ENCODE peak calls at places on chromosomes 1 and 21, in four cellular contexts. V, I, L and W are unnamed samples.

GRCh38 chr1:78048446-78048845 is 2.7 kb downstream of the GIPC2 start:
- DNase-seq in L (no peak), I (no peak), V (no peak), W (peak; percentile 51)

GRCh38 chr1:90925928-90926869 is 95.6 kb downstream of the ZNF644 start:
- DNase-seq in V (peak; percentile 56), L (no peak), I (no peak), W (peak; percentile 19)

GRCh38 chr1:184407816-184408510 is 21.1 kb downstream of the C1orf21 start:
- DNase-seq in V (peak; percentile 55), I (no peak), L (no peak), W (no peak)

GRCh38 chr1:173190101-173190895 is 16.8 kb downstream of the TNFSF4 start:
- DNase-seq in I (peak; percentile 59), V (peak; percentile 57), L (peak; percentile 87), W (peak; percentile 32)

GRCh38 chr1:220956861-220957605 is 77.8 kb downstream of the HLX start:
- DNase-seq in L (no peak), V (peak; percentile 99), I (no peak), W (no peak)

GRCh38 chr1:64848812-64849211 is 103.9 kb downstream of the RAVER2 start:
- DNase-seq in I (no peak), V (no peak), L (no peak), W (no peak)

GRCh38 chr1:50873458-50874187 is 86.4 kb downstream of the FAF1 start:
- DNase-seq in L (no peak), I (no peak), V (peak; percentile 38), W (peak; percentile 71)

GRCh38 chr1:26530898-26531598 is 1.5 kb downstream of the RPS6KA1 start:
- DNase-seq in V (peak; percentile 55), L (no peak), I (peak; percentile 93), W (no peak)

GRCh38 chr1:183198463-183198862 is 12.4 kb downstream of the LAMC2 start:
- DNase-seq in L (no peak), V (peak; percentile 87), I (no peak), W (no peak)

GRCh38 chr1:58768971-58769808 is 14.7 kb downstream of the JUN start:
- DNase-seq in V (peak; percentile 79), L (peak; percentile 95), I (peak; percentile 61), W (no peak)

GRCh38 chr1:233638513-233638912 is 24.6 kb downstream of the KCNK1 start:
- DNase-seq in L (no peak), V (no peak), I (no peak), W (no peak)

GRCh38 chr1:246214708-246215504 is 292.2 kb downstream of the SMYD3 start:
- DNase-seq in V (peak; percentile 87), I (no peak), L (no peak), W (no peak)

GRCh38 chr21:33378081-33378480 is 25.1 kb upstream of the IFNGR2 start:
- DNase-seq in I (no peak), L (no peak), V (no peak), W (no peak)

GRCh38 chr1:206471993-206472392 is 1.7 kb downstream of the IKBKE start:
- DNase-seq in V (no peak), L (peak; percentile 14), I (no peak), W (no peak)

GRCh38 chr1:180907313-180908055 is 5.2 kb upstream of the KIAA1614 start:
- DNase-seq in I (no peak), L (no peak), V (no peak), W (no peak)

GRCh38 chr1:3390291-3390690 is 64.2 kb upstream of the ARHGEF16 start:
- DNase-seq in V (no peak), I (no peak), L (no peak), W (no peak)

GRCh38 chr1:27508139-27508665 is 18.2 kb upstream of the WASF2 start:
- DNase-seq in L (no peak), I (peak; percentile 15), V (no peak), W (no peak)

GRCh38 chr1:21762022-21762404 is 20.9 kb downstream of the USP48 start:
- DNase-seq in I (no peak), L (no peak), V (no peak), W (no peak)

GRCh38 chr1:8424539-8425116 is 106.7 kb downstream of the SLC45A1 start:
- DNase-seq in V (no peak), L (no peak), I (peak; percentile 67), W (peak; percentile 62)

GRCh38 chr1:220127076-220127475 is 33.1 kb downstream of the IARS2 start:
- DNase-seq in L (no peak), V (no peak), I (no peak), W (no peak)

GRCh38 chr1:178629549-178630154 is 95.4 kb upstream of the RALGPS2 start:
- DNase-seq in V (no peak), I (no peak), L (no peak), W (no peak)

GRCh38 chr1:183734600-183735036 is 70.3 kb upstream of the RGL1 start:
- DNase-seq in I (no peak), L (no peak), V (peak; percentile 59), W (no peak)

GRCh38 chr1:70103770-70104169 is 101.6 kb downstream of the LRRC40 start:
- DNase-seq in V (no peak), L (no peak), I (no peak), W (no peak)

GRCh38 chr1:233327938-233328660 is 575 bp downstream of the MAP3K21 start:
- DNase-seq in V (peak; percentile 47), I (peak; percentile 69), L (peak; percentile 71), W (no peak)

GRCh38 chr1:6489799-6490180 is 1.7 kb downstream of the PLEKHG5 start:
- DNase-seq in V (peak; percentile 79), I (peak; percentile 83), L (peak; percentile 91), W (peak; percentile 49)

GRCh38 chr21:36916718-36917117 is 49.8 kb downstream of the HLCS start:
- DNase-seq in I (no peak), V (no peak), L (no peak), W (peak; percentile 51)

GRCh38 chr1:199857103-199857502 is 170.4 kb upstream of the NR5A2 start:
- DNase-seq in V (peak; percentile 56), L (no peak), I (no peak), W (no peak)

GRCh38 chr1:41679994-41680393 is 195.5 kb upstream of the EDN2 start:
- DNase-seq in V (no peak), L (no peak), I (no peak), W (no peak)

GRCh38 chr21:44649701-44650100 is 3.5 kb downstream of the KRTAP10-11 start:
- DNase-seq in I (no peak), L (no peak), V (no peak), W (no peak)

GRCh38 chr1:20484526-20485462 is 1.2 kb downstream of the CAMK2N1 start:
- DNase-seq in V (peak; percentile 55), L (no peak), I (peak; percentile 61), W (no peak)

GRCh38 chr1:20483833-20484525 is 2.0 kb downstream of the CAMK2N1 start:
- DNase-seq in V (peak; percentile 55), L (no peak), I (no peak), W (no peak)

GRCh38 chr1:20486457-20487235 is 636 bp upstream of the CAMK2N1 start:
- DNase-seq in I (peak; percentile 89), V (peak; percentile 75), L (peak; percentile 89), W (no peak)

GRCh38 chr1:20485527-20486456 is at the start of gene CAMK2N1:
- DNase-seq in L (peak; percentile 91), I (peak; percentile 87), V (peak; percentile 87), W (no peak)

DNA sequence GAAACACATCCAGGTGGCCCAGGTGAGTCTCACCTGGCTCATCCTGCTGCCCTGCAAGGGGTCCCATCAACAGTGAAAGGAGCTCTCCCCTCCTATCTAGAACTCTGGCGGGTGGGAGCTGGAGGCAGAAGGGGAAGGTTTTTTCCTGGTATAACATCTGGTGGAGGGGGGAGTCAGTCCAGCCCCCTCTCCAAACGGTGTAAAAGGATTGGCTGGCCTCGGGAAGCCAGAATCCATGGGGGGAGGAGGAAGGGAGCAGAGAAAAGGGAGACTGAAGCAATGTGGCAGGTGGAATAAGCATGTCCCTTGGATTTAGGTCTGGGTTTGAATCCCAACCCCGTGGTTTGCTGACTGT is 1.2 kb upstream of the CAMK2N1 start:
- DNase-seq in V (no peak), I (no peak), L (no peak), W (no peak)
- H3K4me3 ChIP-seq in V (no peak overlapping the region), I (no peak overlapping the region), L (no peak overlapping the region), W (no peak overlapping the region)

DNA sequence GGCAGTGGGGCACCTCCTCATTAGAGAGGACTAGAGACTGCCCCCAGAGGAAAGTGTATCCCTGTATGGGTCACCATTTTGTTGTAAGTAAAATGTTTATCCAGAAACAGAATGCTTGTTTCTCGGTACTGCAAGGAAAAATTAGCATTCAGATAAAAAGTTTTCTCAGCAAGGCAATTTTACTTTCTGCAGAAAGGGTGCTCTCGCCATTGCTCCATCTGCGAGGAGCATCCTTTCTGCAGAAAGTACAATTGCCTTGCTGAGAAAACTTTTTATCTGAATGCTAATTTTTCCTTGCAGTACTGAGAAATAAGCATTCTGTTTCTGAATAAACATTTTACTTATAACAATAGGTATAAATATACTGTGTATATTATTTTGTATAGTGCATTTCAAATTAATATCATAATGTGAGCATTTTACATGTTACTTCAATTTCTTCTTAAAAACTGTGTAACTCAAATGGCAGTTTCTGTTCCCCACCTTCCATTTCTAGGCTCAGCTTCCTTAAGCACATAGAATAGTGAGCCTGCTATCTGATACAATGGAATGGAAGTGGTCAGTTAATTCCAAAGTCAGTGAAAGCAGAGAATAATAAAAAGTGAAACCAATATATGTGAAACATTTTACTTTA is 76.5 kb upstream of the DESI2 start:
- DNase-seq in I (no peak), L (no peak), V (peak; percentile 20), W (no peak)
- H3K4me3 ChIP-seq in I (no peak overlapping the region), L (no peak overlapping the region), V (no peak overlapping the region), W (no peak overlapping the region)

DNA sequence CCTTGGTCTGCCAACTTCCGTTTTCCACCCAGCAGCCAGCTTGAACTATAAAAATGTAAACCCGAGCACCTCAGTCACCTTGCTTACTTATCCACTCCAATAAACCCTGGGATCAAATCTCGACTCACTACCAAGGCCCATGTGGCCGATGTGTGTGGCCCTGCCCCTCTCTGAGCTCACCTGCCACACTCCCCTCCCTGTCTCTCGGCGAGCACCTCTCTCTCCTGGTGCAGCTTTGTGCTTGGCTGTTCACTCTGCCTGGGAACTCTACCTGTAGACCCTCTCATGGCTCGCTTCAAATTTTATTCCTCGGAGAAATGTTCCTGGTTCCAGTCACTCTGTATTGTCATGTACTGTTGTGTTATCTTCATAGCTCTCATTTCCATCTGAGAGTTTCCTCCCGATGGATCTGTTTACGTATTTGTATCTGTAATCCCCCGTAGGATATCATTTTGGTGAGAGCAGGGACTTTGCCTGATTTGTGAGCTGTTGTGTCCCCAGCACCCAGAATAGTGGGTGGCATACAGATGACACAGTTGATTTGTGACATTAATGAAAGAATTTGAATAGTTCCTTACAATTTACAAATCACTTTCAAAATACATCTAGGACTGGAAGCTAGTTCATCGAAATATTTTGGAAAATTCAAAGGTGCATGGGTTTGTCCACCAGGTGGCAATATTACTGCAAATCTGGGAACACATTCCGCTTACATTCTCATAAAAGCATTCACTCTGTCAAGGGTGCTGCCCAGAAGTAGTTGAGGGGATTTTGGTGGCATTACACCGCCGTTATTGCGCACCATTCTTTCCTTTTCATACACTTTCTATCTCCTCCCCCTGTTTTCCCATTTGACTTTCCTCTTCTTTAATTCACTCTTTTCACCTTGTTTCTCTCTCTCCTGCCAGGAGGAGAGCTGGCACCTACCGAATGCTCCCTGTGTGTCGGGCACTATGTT is 95.3 kb downstream of the ABCA4 start:
- DNase-seq in V (peak; percentile 82), L (no peak), I (no peak), W (peak; percentile 48)
- H3K4me3 ChIP-seq in V (no peak overlapping the region), L (no peak overlapping the region), I (no peak overlapping the region), W (no peak overlapping the region)

DNA sequence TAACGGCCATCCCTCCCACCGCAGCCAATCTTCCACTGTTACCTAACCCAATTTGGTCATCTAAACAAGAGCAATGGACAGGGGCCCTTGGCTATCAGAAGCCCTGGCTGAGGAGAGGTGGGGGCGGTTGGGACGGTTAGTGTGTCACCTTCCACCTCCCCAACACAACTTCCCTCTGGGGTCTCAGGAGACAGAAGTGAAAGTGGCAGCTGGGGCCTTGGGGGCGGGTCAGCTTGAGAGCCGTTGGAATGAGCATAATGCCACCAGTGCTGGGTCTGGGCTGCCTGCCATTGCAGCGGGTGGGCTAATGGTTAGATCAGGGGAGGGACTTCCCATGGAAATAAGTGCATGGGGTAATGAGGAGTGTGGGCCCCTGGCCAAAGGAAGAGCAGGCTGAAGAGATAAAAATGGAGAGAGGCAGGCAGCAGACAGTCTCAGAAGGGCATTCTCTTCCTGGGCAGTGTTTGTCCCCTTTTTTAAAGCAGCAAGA is 7.9 kb downstream of the MEF2D start:
- DNase-seq in V (peak; percentile 27), L (no peak), I (peak; percentile 79), W (no peak)
- H3K4me3 ChIP-seq in V (no peak overlapping the region), L (no peak overlapping the region), I (no peak overlapping the region), W (no peak overlapping the region)